ENCODE peak calls at places on chromosomes 1 and 21, in four cellular contexts. Y is A549, A is K562, U is WTC11. W is an unnamed sample.

GRCh38 chr1:117886101-117886795 is 43.2 kb downstream of the GDAP2 start:
- DNase-seq in Y (no peak), A (no peak), U (no peak), W (no peak)

GRCh38 chr21:20720623-20721022 is 277.6 kb upstream of the NCAM2 start:
- DNase-seq in Y (no peak), A (no peak), U (no peak), W (no peak)

GRCh38 chr1:198929111-198929604 is 290.3 kb downstream of the PTPRC start:
- DNase-seq in Y (no peak), A (no peak), U (no peak), W (no peak)

GRCh38 chr1:40924767-40925166 is 54.7 kb upstream of the CTPS1 start:
- DNase-seq in Y (no peak), A (no peak), U (no peak), W (no peak)

GRCh38 chr1:201597551-201598230 is 58.8 kb downstream of the NAV1 start:
- DNase-seq in Y (peak), A (no peak), U (no peak), W (no peak)

GRCh38 chr1:210700511-210700910 is 371.8 kb downstream of the HHAT start:
- DNase-seq in Y (no peak), A (no peak), U (no peak), W (no peak)

GRCh38 chr21:44058981-44059380 is 46.9 kb downstream of the TRAPPC10 start:
- DNase-seq in Y (no peak), A (no peak), U (no peak), W (no peak)

GRCh38 chr1:1906185-1907097 is 8.6 kb upstream of the CALML6 start:
- DNase-seq in Y (peak), A (peak), U (peak), W (peak)

GRCh38 chr21:26297856-26298255 is 127.3 kb upstream of the APP start:
- DNase-seq in Y (no peak), A (no peak), U (no peak), W (no peak)

GRCh38 chr1:64962447-64962846 is 3.9 kb downstream of the JAK1 start:
- DNase-seq in Y (no peak), A (no peak), U (no peak), W (no peak)

GRCh38 chr1:11301593-11301992 is 28.6 kb downstream of the UBIAD1 start:
- DNase-seq in Y (no peak), A (no peak), U (no peak), W (no peak)

GRCh38 chr1:157369808-157370521 is 182.3 kb downstream of the FCRL5 start:
- DNase-seq in Y (peak), A (peak), U (peak), W (peak)

GRCh38 chr1:11799896-11800295 is 5.9 kb downstream of the MTHFR start:
- DNase-seq in Y (no peak), A (no peak), U (no peak), W (no peak)

GRCh38 chr1:62057230-62057629 is 137.4 kb upstream of the L1TD1 start:
- DNase-seq in Y (no peak), A (no peak), U (no peak), W (no peak)

GRCh38 chr1:186033744-186034345 is 299.7 kb downstream of the HMCN1 start:
- DNase-seq in Y (no peak), A (no peak), U (no peak), W (no peak)

GRCh38 chr1:61076728-61077675 is 5.4 kb upstream of the NFIA start:
- DNase-seq in Y (peak), A (peak), U (peak), W (peak)

GRCh38 chr21:33196956-33197374 is 32.8 kb upstream of the IFNAR2 start:
- DNase-seq in Y (peak), A (peak), U (peak), W (peak)

GRCh38 chr1:178258521-178258920 is 164.6 kb downstream of the RASAL2 start:
- DNase-seq in Y (no peak), A (no peak), U (no peak), W (no peak)

GRCh38 chr1:201245082-201245481 is 38.2 kb upstream of the PKP1 start:
- DNase-seq in Y (no peak), A (no peak), U (no peak), W (no peak)

GRCh38 chr1:34928865-34929496 is 469 bp downstream of the DLGAP3 start:
- DNase-seq in Y (no peak), A (peak), U (no peak), W (no peak)

GRCh38 chr1:149888160-149888998 is 11.0 kb upstream of the BOLA1 start:
- DNase-seq in Y (peak), A (peak), U (peak), W (peak)

GRCh38 chr1:231062500-231063270 is 22.6 kb upstream of the FAM89A start:
- DNase-seq in Y (no peak), A (no peak), U (no peak), W (no peak)

GRCh38 chr1:48873944-48874343 is 97.3 kb upstream of the BEND5 start:
- DNase-seq in Y (no peak), A (no peak), U (peak), W (no peak)

GRCh38 chr1:2528966-2529750 is 905 bp downstream of the HES5 start:
- DNase-seq in Y (no peak), A (peak), U (peak), W (no peak)

GRCh38 chr1:116002781-116003455 is 26.6 kb downstream of the SLC22A15 start:
- DNase-seq in Y (no peak), A (no peak), U (no peak), W (no peak)

GRCh38 chr1:151259351-151259750 is 4.8 kb downstream of the PSMD4 start:
- DNase-seq in Y (no peak), A (no peak), U (no peak), W (no peak)

GRCh38 chr1:50977575-50978143 is 7.6 kb downstream of the CDKN2C start:
- DNase-seq in Y (no peak), A (peak), U (peak), W (peak)

GRCh38 chr1:28437260-28437923 is 67.9 kb downstream of the PHACTR4 start:
- DNase-seq in Y (no peak), A (no peak), U (no peak), W (peak)
- TF ChIP-seq NR3C1 in Y (no peak), A (no peak), U (no peak), W (no peak)

GRCh38 chr1:227958617-227959324 is 11.0 kb upstream of the WNT9A start:
- DNase-seq in Y (no peak), A (no peak), U (no peak), W (no peak)

GRCh38 chr1:227954163-227954850 is 6.6 kb upstream of the WNT9A start:
- DNase-seq in Y (no peak), A (no peak), U (no peak), W (no peak)

GRCh38 chr1:227961651-227962050 is 13.9 kb upstream of the WNT9A start:
- DNase-seq in Y (no peak), A (no peak), U (no peak), W (no peak)

GRCh38 chr1:227955808-227956207 is 8.1 kb upstream of the WNT9A start:
- DNase-seq in Y (no peak), A (no peak), U (no peak), W (no peak)

GRCh38 chr1:227959325-227959860 is 11.7 kb upstream of the WNT9A start:
- DNase-seq in Y (no peak), A (no peak), U (no peak), W (no peak)
- TF ChIP-seq NR3C1 in Y (no peak), A (no peak), U (no peak), W (no peak)

DNA sequence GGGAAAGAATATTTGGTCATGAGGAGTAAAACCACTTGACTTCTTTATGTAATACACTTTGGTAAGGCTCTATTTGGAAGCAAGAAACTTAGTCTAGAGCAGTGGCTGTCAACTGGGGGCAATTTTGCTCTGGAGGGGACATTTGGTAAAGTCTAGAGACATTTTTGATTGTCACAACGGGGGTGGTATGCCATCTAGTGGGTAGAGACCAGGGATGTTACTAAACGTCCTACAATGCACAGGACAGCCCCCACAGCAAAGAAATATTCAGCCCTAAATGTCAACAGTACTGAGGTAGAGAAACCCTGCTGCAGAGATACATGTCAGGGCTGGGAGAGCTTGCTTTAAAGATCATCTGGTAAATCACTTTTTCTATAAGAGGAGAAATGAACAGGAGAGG is 13.5 kb downstream of the FUCA1 start:
- DNase-seq in Y (no peak), A (no peak), U (no peak), W (peak)
- TF ChIP-seq NR3C1 in Y (no peak), A (no peak), U (no peak), W (no peak)

DNA sequence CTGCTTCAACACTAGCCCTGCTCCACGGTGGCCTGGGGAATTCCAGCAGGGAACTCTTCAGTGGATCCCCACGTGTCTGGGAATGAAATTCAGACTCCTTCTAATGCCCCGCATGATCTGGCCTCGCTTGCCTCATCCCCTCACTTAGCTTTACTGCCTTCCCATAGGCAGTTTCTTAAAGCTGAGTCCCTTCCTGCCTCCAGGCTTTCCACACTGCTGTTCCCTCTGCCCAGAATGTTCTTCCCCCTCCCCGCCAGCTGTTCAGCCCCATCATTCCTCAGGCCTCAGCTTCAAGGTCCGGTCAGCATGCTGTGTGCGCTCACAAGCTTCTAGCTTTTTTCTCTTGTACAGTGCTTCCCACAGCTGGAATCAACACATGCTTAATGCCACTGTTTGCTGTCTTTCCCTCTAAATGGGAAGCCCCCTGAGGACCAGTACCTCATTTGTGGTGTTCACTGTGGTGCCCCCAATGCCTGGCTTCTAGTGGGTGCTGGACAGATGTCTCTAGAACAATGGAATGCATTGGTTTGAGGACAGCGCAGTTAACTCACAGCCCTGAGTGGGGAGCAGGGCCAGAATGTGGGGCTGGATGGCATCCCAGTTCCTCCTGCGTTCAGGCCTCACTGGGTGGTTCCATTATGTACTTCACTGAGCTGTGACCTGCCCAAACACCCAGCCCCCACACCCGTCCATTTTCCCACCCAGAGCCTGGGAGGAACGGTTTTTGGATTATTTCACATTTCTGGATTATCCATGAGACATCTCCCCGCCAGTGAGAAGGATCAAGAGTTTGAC is 55.0 kb upstream of the WASF2 start:
- DNase-seq in Y (no peak), A (no peak), U (no peak), W (no peak)
- TF ChIP-seq NR3C1 in Y (no peak), A (no peak), U (no peak), W (no peak)